ENCODE peak calls at places on chromosomes 5 and 9, in nine cellular contexts. R, J, B, D, Y, M, E, K and V are unnamed samples.

GRCh38 chr5:150411245-150411979 is 1.3 kb downstream of the CD74 start:
- DNase-seq in Y (no peak), J (no peak), B (peak), D (peak), E (peak), K (no peak), R (peak), M (peak), V (no peak)

GRCh38 chr9:110432253-110432652 is 94.6 kb upstream of the TXNDC8 start:
- DNase-seq in E (no peak), K (no peak), R (peak), Y (peak), B (no peak), D (no peak), J (no peak), M (peak), V (no peak)

GRCh38 chr9:27053369-27054057 is 48.0 kb upstream of the LRRC19 start:
- DNase-seq in M (no peak), Y (peak), D (no peak), R (peak), B (no peak), E (no peak), J (no peak), K (no peak), V (no peak)

GRCh38 chr5:59174248-59174844 is 591.5 kb downstream of the RAB3C start:
- DNase-seq in D (no peak), R (peak), K (peak), B (no peak), E (peak), M (peak), Y (peak), J (peak), V (no peak)

GRCh38 chr5:96439477-96440184 is 6.6 kb upstream of the PCSK1 start:
- DNase-seq in K (no peak), J (no peak), Y (no peak), E (no peak), R (no peak), D (no peak), B (no peak), M (no peak), V (no peak)

GRCh38 chr9:101311759-101312420 is 72.9 kb downstream of the BAAT start:
- DNase-seq in J (peak), B (no peak), M (no peak), K (peak), D (no peak), E (no peak), Y (peak), R (peak), V (no peak)

GRCh38 chr5:58818515-58818914 is 235.6 kb downstream of the RAB3C start:
- DNase-seq in M (no peak), B (no peak), J (no peak), Y (no peak), D (no peak), E (no peak), R (no peak), K (no peak), V (no peak)

GRCh38 chr9:111916234-111916645 is 19.6 kb downstream of the UGCG start:
- DNase-seq in R (no peak), J (no peak), B (no peak), D (peak), E (no peak), K (no peak), M (no peak), Y (no peak), V (no peak)

GRCh38 chr5:126947146-126948010 is 83.0 kb downstream of the MARCHF3 start:
- DNase-seq in Y (no peak), E (no peak), M (no peak), K (no peak), R (no peak), D (no peak), J (no peak), B (no peak), V (no peak)

GRCh38 chr9:131762356-131762932 is 22.6 kb upstream of the RAPGEF1 start:
- DNase-seq in J (peak), E (peak), R (peak), B (peak), K (peak), D (peak), M (peak), Y (peak), V (no peak)

GRCh38 chr5:39352931-39353330 is 11.4 kb downstream of the C9 start:
- DNase-seq in M (no peak), Y (no peak), K (no peak), D (no peak), B (no peak), J (no peak), R (no peak), E (no peak), V (no peak)

GRCh38 chr9:136624184-136624951 is 38.3 kb upstream of the EGFL7 start:
- DNase-seq in Y (no peak), R (no peak), M (no peak), K (no peak), B (no peak), E (peak), D (no peak), J (no peak), V (no peak)

GRCh38 chr5:138873096-138873885 is 1.8 kb downstream of the LRRTM2 start:
- DNase-seq in M (peak), E (no peak), D (no peak), Y (no peak), J (no peak), R (no peak), B (no peak), K (peak), V (no peak)

GRCh38 chr5:139390639-139391569 is 1.2 kb upstream of the MZB1 start:
- DNase-seq in Y (peak), J (no peak), K (no peak), R (no peak), B (peak), D (no peak), M (no peak), E (no peak), V (no peak)